ENCODE peak calls at places on chromosomes 13 and 19, in eight cellular contexts. N, F, G, L, D, X, W and Y are unnamed samples.

GRCh38 chr19:18776736-18777135 is 14.4 kb downstream of the COMP start:
- DNase-seq in N (peak), F (no peak), G (no peak), L (no peak), D (no peak), X (no peak), W (no peak), Y (no peak)

GRCh38 chr13:72565893-72566292 is 161.5 kb downstream of the MZT1 start:
- DNase-seq in N (no peak), F (no peak), G (peak), L (no peak), D (no peak), X (peak), W (no peak), Y (no peak)

GRCh38 chr19:40144151-40144550 is 47.1 kb upstream of the MAP3K10 start:
- DNase-seq in N (no peak), F (no peak), G (no peak), L (no peak), D (no peak), X (no peak), W (no peak), Y (no peak)

GRCh38 chr19:42601811-42602443 is 7.2 kb upstream of the CEACAM8 start:
- DNase-seq in N (no peak), F (no peak), G (no peak), L (no peak), D (no peak), X (peak), W (peak), Y (no peak)

GRCh38 chr13:101181076-101181685 is 235.1 kb downstream of the NALCN start:
- DNase-seq in N (no peak), F (no peak), G (no peak), L (no peak), D (no peak), X (no peak), W (no peak), Y (no peak)

GRCh38 chr19:50921391-50922315 is 10.5 kb upstream of the KLK4 start:
- DNase-seq in N (no peak), F (no peak), G (no peak), L (no peak), D (no peak), X (peak), W (no peak), Y (no peak)

GRCh38 chr19:55670280-55671053 is 4.6 kb upstream of the EPN1 start:
- DNase-seq in N (peak), F (no peak), G (no peak), L (no peak), D (no peak), X (peak), W (no peak), Y (no peak)

GRCh38 chr13:46994492-46994891 is 97.6 kb upstream of the HTR2A start:
- DNase-seq in N (no peak), F (no peak), G (no peak), L (no peak), D (no peak), X (no peak), W (no peak), Y (no peak)

GRCh38 chr13:41145136-41145908 is 12.7 kb upstream of the KBTBD6 start:
- DNase-seq in N (no peak), F (no peak), G (no peak), L (no peak), D (no peak), X (no peak), W (no peak), Y (no peak)

GRCh38 chr13:108155185-108156106 is 59.9 kb downstream of the LIG4 start:
- DNase-seq in N (peak), F (peak), G (peak), L (peak), D (peak), X (peak), W (peak), Y (no peak)

GRCh38 chr13:57632276-57633140 is 964 bp downstream of the PCDH17 start:
- DNase-seq in N (peak), F (no peak), G (no peak), L (peak), D (no peak), X (peak), W (peak), Y (no peak)

GRCh38 chr19:4981681-4981958 is 12.7 kb downstream of the KDM4B start:
- DNase-seq in N (no peak), F (no peak), G (no peak), L (no peak), D (no peak), X (no peak), W (no peak), Y (no peak)

GRCh38 chr19:55172741-55173140 is 6.3 kb upstream of the DNAAF3 start:
- DNase-seq in N (no peak), F (no peak), G (no peak), L (no peak), D (no peak), X (no peak), W (no peak), Y (no peak)

GRCh38 chr13:41199526-41199925 is 5.2 kb upstream of the KBTBD7 start:
- DNase-seq in N (no peak), F (no peak), G (no peak), L (no peak), D (no peak), X (no peak), W (no peak), Y (no peak)

GRCh38 chr19:13766095-13766481 is 1.8 kb downstream of the MRI1 start:
- DNase-seq in N (no peak), F (no peak), G (no peak), L (no peak), D (no peak), X (no peak), W (no peak), Y (no peak)

GRCh38 chr13:41942462-41943094 is 18.3 kb downstream of the VWA8 start:
- DNase-seq in N (no peak), F (no peak), G (peak), L (no peak), D (no peak), X (peak), W (no peak), Y (no peak)